ENCODE peak calls at places on chromosomes 16 and 17, in ten cellular contexts. O, W, J, U, I, G, F, N, M and S are unnamed samples.

GRCh38 chr17:17147821-17148220 is 58.3 kb downstream of the PLD6 start:
- DNase-seq in U (no peak), J (no peak), N (no peak), O (no peak), I (no peak), F (no peak), W (no peak), M (no peak), G (no peak), S (no peak)

GRCh38 chr16:83701494-83701893 is 106.3 kb upstream of the HSBP1 start:
- DNase-seq in O (no peak), U (peak), W (peak), N (no peak), I (peak), M (no peak), F (peak), J (no peak), G (peak), S (no peak)

GRCh38 chr16:30395155-30395991 is at the start of gene ZNF48:
- DNase-seq in G (peak), I (peak), W (peak), N (no peak), F (peak), J (peak), U (peak), O (peak), M (peak), S (peak)

GRCh38 chr16:12672986-12673385 is 130.7 kb downstream of the CPPED1 start:
- DNase-seq in O (no peak), U (no peak), M (peak), N (no peak), G (no peak), F (no peak), J (no peak), I (no peak), W (no peak), S (no peak)

GRCh38 chr17:75795820-75796607 is 11.4 kb downstream of the UNK start:
- DNase-seq in N (no peak), U (no peak), J (no peak), O (no peak), M (no peak), G (no peak), I (no peak), F (no peak), W (no peak), S (no peak)

GRCh38 chr17:36888236-36888957 is 48.9 kb upstream of the LHX1 start:
- DNase-seq in I (no peak), F (no peak), M (no peak), G (no peak), W (no peak), J (no peak), U (no peak), O (no peak), N (no peak), S (no peak)

GRCh38 chr16:87657621-87658192 is 55.4 kb downstream of the JPH3 start:
- DNase-seq in N (no peak), U (no peak), O (no peak), J (no peak), G (no peak), F (no peak), M (no peak), W (peak), I (peak), S (no peak)

GRCh38 chr17:67696853-67697505 is 20.8 kb upstream of the NOL11 start:
- DNase-seq in U (no peak), O (no peak), M (no peak), J (no peak), W (no peak), G (no peak), F (no peak), I (no peak), N (no peak), S (no peak)

GRCh38 chr17:38703742-38704644 is 1.1 kb upstream of the MLLT6 start:
- DNase-seq in M (peak), G (peak), N (peak), O (peak), W (peak), F (peak), I (peak), J (peak), U (peak), S (no peak)

GRCh38 chr17:76080934-76081287 is 1.9 kb downstream of the ZACN start:
- DNase-seq in J (no peak), I (no peak), M (no peak), F (no peak), G (no peak), N (no peak), O (no peak), W (no peak), U (no peak), S (no peak)

GRCh38 chr17:9899280-9900018 is 5.6 kb downstream of the RCVRN start:
- DNase-seq in W (no peak), J (no peak), I (no peak), G (no peak), M (no peak), U (no peak), O (no peak), F (no peak), N (no peak), S (no peak)

GRCh38 chr17:60555786-60556185 is 29.7 kb upstream of the APPBP2 start:
- DNase-seq in J (no peak), M (no peak), O (no peak), F (no peak), I (no peak), U (no peak), N (no peak), W (no peak), G (no peak), S (no peak)

GRCh38 chr17:50947844-50948514 is 81.8 kb upstream of the TOB1 start:
- DNase-seq in W (peak), I (no peak), U (peak), O (no peak), M (no peak), G (no peak), N (no peak), J (peak), F (no peak), S (no peak)

GRCh38 chr17:30958187-30958586 is 12.7 kb upstream of the RNF135 start:
- DNase-seq in N (no peak), I (no peak), G (no peak), M (no peak), J (no peak), U (peak), F (no peak), W (no peak), O (no peak), S (no peak)

GRCh38 chr16:25060920-25061319 is 45.8 kb upstream of the ARHGAP17 start:
- DNase-seq in G (no peak), J (no peak), U (no peak), N (no peak), I (no peak), W (no peak), F (peak), O (peak), M (no peak), S (no peak)

GRCh38 chr16:50490828-50491227 is 57.4 kb upstream of the NKD1 start:
- DNase-seq in G (no peak), W (no peak), N (no peak), F (no peak), O (no peak), U (no peak), I (no peak), J (no peak), M (no peak), S (no peak)

GRCh38 chr16:86748643-86749042 is 170.3 kb downstream of the FOXL1 start:
- DNase-seq in W (no peak), U (no peak), F (no peak), O (no peak), M (no peak), I (no peak), J (no peak), N (no peak), G (no peak), S (no peak)

GRCh38 chr16:68999114-68999513 is 106.3 kb upstream of the HAS3 start:
- DNase-seq in W (peak), N (no peak), U (no peak), M (no peak), F (no peak), O (no peak), I (peak), G (no peak), J (no peak), S (no peak)

GRCh38 chr16:22648141-22648540 is 137.4 kb downstream of the NPIPB5 start:
- DNase-seq in N (no peak), W (no peak), I (no peak), M (no peak), J (no peak), U (no peak), G (no peak), O (no peak), F (no peak), S (no peak)

GRCh38 chr16:55622930-55623561 is 32.7 kb upstream of the SLC6A2 start:
- DNase-seq in N (no peak), J (no peak), F (peak), W (peak), U (no peak), M (no peak), O (no peak), G (no peak), I (peak), S (no peak)

GRCh38 chr16:49931931-49932330 is 76.0 kb upstream of the ZNF423 start:
- DNase-seq in M (no peak), O (no peak), G (no peak), N (no peak), J (no peak), I (no peak), W (no peak), U (peak), F (no peak), S (no peak)

GRCh38 chr16:82653550-82654511 is 27.1 kb downstream of the CDH13 start:
- DNase-seq in U (no peak), W (peak), O (peak), F (peak), N (no peak), G (no peak), I (peak), M (no peak), J (no peak), S (peak)

GRCh38 chr16:83959621-83960434 is 6.8 kb downstream of the OSGIN1 start:
- DNase-seq in N (no peak), F (no peak), U (no peak), M (no peak), G (no peak), I (no peak), W (no peak), J (peak), O (no peak), S (no peak)

GRCh38 chr16:87203060-87203656 is 114.0 kb downstream of the C16orf95 start:
- DNase-seq in M (no peak), I (peak), J (peak), W (peak), G (peak), O (peak), F (peak), U (peak), N (no peak), S (peak)

GRCh38 chr16:77987772-77988171 is 34.6 kb upstream of the CLEC3A start:
- DNase-seq in W (no peak), J (no peak), F (no peak), M (no peak), U (no peak), N (no peak), O (no peak), I (no peak), G (no peak), S (no peak)

GRCh38 chr16:85350973-85351372 is 238.7 kb upstream of the CIBAR2 start:
- DNase-seq in U (peak), I (no peak), F (peak), M (peak), G (no peak), O (no peak), N (peak), W (peak), J (peak), S (peak)

GRCh38 chr17:49997256-49997735 is 2.3 kb upstream of the DLX3 start:
- DNase-seq in J (no peak), N (no peak), O (no peak), I (no peak), F (no peak), U (no peak), M (no peak), W (no peak), G (no peak), S (no peak)

GRCh38 chr16:9518054-9518453 is 426.6 kb downstream of the HAPSTR1 start:
- DNase-seq in I (no peak), N (no peak), O (no peak), U (no peak), M (no peak), J (no peak), G (no peak), F (no peak), W (no peak), S (no peak)

DNA sequence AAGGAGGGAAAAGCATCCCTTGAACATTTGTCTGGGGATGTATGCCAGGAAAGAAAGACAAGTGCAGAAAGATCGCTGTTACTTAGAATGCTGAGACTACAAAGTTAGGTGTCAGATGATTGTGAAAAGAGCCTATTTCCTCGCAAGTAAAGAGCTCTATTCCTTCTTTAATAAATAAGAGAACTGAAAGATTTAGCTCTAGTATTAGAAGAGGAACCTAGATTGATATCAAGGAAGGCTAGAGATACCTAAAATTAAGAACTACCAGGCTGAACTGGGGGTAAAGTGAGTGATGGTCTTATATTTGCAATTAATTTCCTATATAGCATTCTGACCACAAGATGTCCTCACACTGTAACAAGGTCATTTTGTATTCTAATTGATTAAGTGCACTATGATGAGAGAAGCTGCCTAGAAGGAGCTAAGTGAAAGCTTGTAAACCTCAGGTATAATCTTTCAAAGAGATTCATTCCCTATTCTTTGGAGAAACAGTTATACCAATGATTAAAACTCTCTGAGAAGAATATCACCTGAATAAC is 62.3 kb downstream of the SSH2 start:
- DNase-seq in J (no peak), U (no peak), M (no peak), I (no peak), G (no peak), N (no peak), F (peak), W (no peak), O (no peak), S (no peak)
- TF ChIP-seq CTCF in J (peak), U (peak), M (no peak), I (peak), G (no peak), N (no peak), F (peak), W (no peak), O (no peak), S (peak)

GRCh38 chr17:65561394-65562205 is at the start of gene AXIN2:
- DNase-seq in U (peak), O (peak), I (peak), G (peak), M (peak), W (peak), F (peak), N (peak), J (peak), S (peak)
- TF ChIP-seq CTCF in U (no peak), O (no peak), I (peak), G (peak), M (peak), W (no peak), F (peak), N (peak), J (peak), S (peak)

GRCh38 chr17:45316271-45317112 is at the start of gene MAP3K14:
- DNase-seq in U (peak), I (peak), G (peak), F (peak), M (peak), O (peak), N (no peak), W (no peak), J (peak), S (peak)
- TF ChIP-seq CTCF in U (no peak), I (peak), G (peak), F (peak), M (peak), O (peak), N (peak), W (no peak), J (peak), S (no peak)

GRCh38 chr17:82129095-82129494 is 31.1 kb upstream of the FASN start:
- DNase-seq in U (no peak), O (no peak), J (no peak), M (no peak), N (no peak), G (no peak), F (no peak), I (no peak), W (no peak), S (no peak)
- TF ChIP-seq CTCF in U (no peak), O (no peak), J (no peak), M (no peak), N (no peak), G (no peak), F (peak), I (peak), W (peak), S (peak)

DNA sequence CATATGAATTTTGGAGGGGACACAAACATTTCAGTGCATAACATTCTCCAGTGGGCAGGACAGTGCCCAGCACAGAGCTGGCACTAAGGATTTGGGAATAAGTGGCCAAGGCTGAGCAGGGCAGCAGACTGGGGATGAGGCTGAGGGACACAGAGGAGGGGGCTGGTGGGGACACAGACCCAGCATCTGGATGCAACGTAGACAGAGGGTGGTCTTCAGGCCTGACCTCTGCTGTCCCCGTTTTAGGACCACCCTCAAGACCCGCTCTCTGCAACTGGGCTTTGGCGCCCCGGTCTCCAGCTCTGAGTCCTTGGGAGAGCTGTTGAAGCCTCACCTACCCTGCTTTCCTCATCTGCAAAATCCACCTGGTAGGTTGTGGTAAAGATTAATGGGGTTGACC is 3.3 kb upstream of the PRSS33 start:
- DNase-seq in W (no peak), G (no peak), F (no peak), O (no peak), I (no peak), U (peak), N (no peak), M (no peak), J (no peak), S (no peak)
- TF ChIP-seq CTCF in W (no peak), G (no peak), F (no peak), O (no peak), I (no peak), U (no peak), N (no peak), M (no peak), J (no peak), S (no peak)

GRCh38 chr17:14116263-14117024 is 47.1 kb downstream of the COX10 start:
- DNase-seq in F (no peak), U (no peak), M (no peak), N (no peak), J (no peak), W (no peak), G (no peak), I (no peak), O (no peak), S (no peak)

GRCh38 chr17:14112407-14112806 is 43.1 kb downstream of the COX10 start:
- DNase-seq in I (no peak), F (no peak), O (no peak), U (no peak), M (no peak), J (no peak), G (no peak), W (no peak), N (no peak), S (no peak)

GRCh38 chr17:14107889-14108288 is 38.6 kb downstream of the COX10 start:
- DNase-seq in J (no peak), I (no peak), U (no peak), G (no peak), M (no peak), N (no peak), O (no peak), F (no peak), W (no peak), S (no peak)

GRCh38 chr17:14118951-14119350 is 49.6 kb downstream of the COX10 start:
- DNase-seq in W (no peak), J (no peak), F (no peak), O (no peak), U (no peak), G (no peak), I (no peak), M (no peak), N (no peak), S (no peak)

DNA sequence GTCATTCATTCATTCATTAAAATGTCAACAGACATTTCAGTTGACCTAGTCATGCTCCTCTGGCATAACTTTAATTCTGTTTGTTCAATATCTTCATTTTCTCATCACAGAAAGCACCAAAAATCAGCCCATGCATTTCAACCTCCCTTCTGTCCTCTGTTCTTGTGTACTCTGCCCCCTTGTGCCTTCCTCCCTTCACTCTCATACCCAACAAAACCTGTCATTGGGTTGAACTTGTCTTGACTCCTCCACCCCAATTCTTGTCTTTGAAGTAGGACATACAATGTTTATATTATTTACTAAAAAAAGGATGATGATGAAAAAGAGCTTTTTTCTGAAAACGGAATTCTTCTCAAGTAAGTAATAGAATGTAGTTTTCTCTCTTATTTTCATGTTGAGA is 43.8 kb downstream of the COX10 start:
- DNase-seq in F (no peak), O (no peak), U (no peak), J (no peak), I (no peak), W (no peak), N (no peak), M (no peak), G (no peak), S (no peak)
- TF ChIP-seq CTCF in F (no peak), O (no peak), U (no peak), J (no peak), I (peak), W (no peak), N (no peak), M (no peak), G (no peak), S (no peak)